ENCODE peak calls at places on chromosomes 5 and 9, in seven cellular contexts. T, M, I, Y, H, Q and A are unnamed samples.

GRCh38 chr9:105973811-105974407 is 279.6 kb downstream of the TMEM38B start:
- DNase-seq in Q (peak), Y (peak), I (no peak), H (no peak), T (no peak), M (no peak), A (no peak)

GRCh38 chr5:65612298-65612907 is 11.7 kb downstream of the TRIM23 start:
- DNase-seq in H (no peak), M (no peak), Y (no peak), T (no peak), Q (no peak), I (no peak), A (no peak)

GRCh38 chr5:170112876-170113516 is 7.3 kb downstream of the FOXI1 start:
- DNase-seq in M (no peak), T (no peak), H (no peak), I (no peak), Q (no peak), Y (no peak), A (no peak)

GRCh38 chr5:127574852-127575679 is 57.6 kb downstream of the PRRC1 start:
- DNase-seq in M (no peak), Y (no peak), T (no peak), Q (no peak), I (peak), H (no peak), A (no peak)

GRCh38 chr9:9774471-9774870 is 838.3 kb downstream of the PTPRD start:
- DNase-seq in M (no peak), H (no peak), I (no peak), Y (no peak), Q (no peak), T (no peak), A (no peak)

GRCh38 chr9:83066771-83067170 is 3.8 kb upstream of the RASEF start:
- DNase-seq in T (no peak), M (peak), H (no peak), I (no peak), Q (peak), Y (no peak), A (no peak)

GRCh38 chr9:16482764-16483163 is 387.7 kb downstream of the BNC2 start:
- DNase-seq in Y (no peak), H (no peak), I (no peak), Q (no peak), T (no peak), M (no peak), A (no peak)

GRCh38 chr5:58393716-58394115 is 66.2 kb downstream of the PLK2 start:
- DNase-seq in Q (no peak), H (no peak), M (no peak), T (no peak), I (no peak), Y (no peak), A (no peak)

GRCh38 chr9:63859475-63860215 is 1425.4 kb downstream of the FOXD4L5 start:
- DNase-seq in T (peak), Y (peak), H (peak), M (no peak), Q (no peak), I (no peak), A (no peak)

GRCh38 chr5:101675510-101675909 is 620.6 kb downstream of the SLCO4C1 start:
- DNase-seq in T (no peak), Y (no peak), Q (no peak), M (no peak), H (no peak), I (no peak), A (no peak)

GRCh38 chr5:60803712-60804111 is 40.4 kb downstream of the ELOVL7 start:
- DNase-seq in H (no peak), I (no peak), Q (no peak), M (no peak), T (no peak), Y (no peak), A (no peak)

GRCh38 chr9:23683021-23683431 is 143.0 kb downstream of the ELAVL2 start:
- DNase-seq in T (no peak), M (no peak), H (no peak), Q (peak), I (no peak), Y (no peak), A (no peak)

GRCh38 chr5:51732304-51732703 is 349.1 kb downstream of the ISL1 start:
- DNase-seq in Y (no peak), H (no peak), T (no peak), M (no peak), Q (peak), I (no peak), A (no peak)

GRCh38 chr9:72355153-72355552 is 9.9 kb downstream of the ZFAND5 start:
- DNase-seq in Q (peak), T (no peak), M (no peak), I (no peak), Y (no peak), H (no peak), A (no peak)

GRCh38 chr5:172952034-172952511 is 7.2 kb upstream of the RPL26L1 start:
- DNase-seq in M (no peak), Q (no peak), Y (no peak), H (no peak), T (no peak), I (no peak), A (no peak)

GRCh38 chr9:133729646-133730281 is 8.4 kb downstream of the SARDH start:
- DNase-seq in H (peak), I (no peak), Q (no peak), Y (no peak), M (no peak), T (no peak), A (no peak)

GRCh38 chr5:155953335-155953734 is 373.6 kb upstream of the SGCD start:
- DNase-seq in Y (no peak), M (no peak), Q (no peak), H (no peak), I (no peak), T (no peak), A (no peak)

GRCh38 chr5:179273441-179274145 is 71.7 kb downstream of the ADAMTS2 start:
- DNase-seq in T (peak), Q (no peak), M (no peak), Y (no peak), I (no peak), H (peak), A (peak)

GRCh38 chr9:125908138-125908537 is 161.0 kb downstream of the PBX3 start:
- DNase-seq in H (no peak), I (no peak), M (no peak), T (no peak), Y (no peak), Q (no peak), A (no peak)

GRCh38 chr9:79185866-79186265 is 385.9 kb upstream of the TLE4 start:
- DNase-seq in Y (peak), H (no peak), M (no peak), T (no peak), I (no peak), Q (peak), A (no peak)

GRCh38 chr5:119016125-119016774 is 27.9 kb upstream of the DTWD2 start:
- DNase-seq in I (no peak), Y (no peak), M (no peak), T (no peak), Q (no peak), H (no peak), A (no peak)

GRCh38 chr5:22372376-22372775 is 480.8 kb downstream of the CDH12 start:
- DNase-seq in Y (peak), M (no peak), Q (peak), I (no peak), H (peak), T (peak), A (no peak)

GRCh38 chr9:136054146-136054545 is 40.9 kb downstream of the NACC2 start:
- DNase-seq in Y (no peak), Q (no peak), I (no peak), T (no peak), M (no peak), H (no peak), A (no peak)

GRCh38 chr5:173972844-173973613 is 15.9 kb upstream of the C5orf47 start:
- DNase-seq in T (peak), Y (peak), H (peak), M (peak), Q (peak), I (peak), A (no peak)

GRCh38 chr5:173970878-173971650 is 17.9 kb upstream of the C5orf47 start:
- DNase-seq in H (no peak), Y (no peak), I (peak), M (no peak), T (no peak), Q (no peak), A (no peak)

GRCh38 chr5:173971681-173972080 is 17.3 kb upstream of the C5orf47 start:
- DNase-seq in Q (no peak), M (no peak), H (no peak), Y (no peak), I (peak), T (no peak), A (no peak)

GRCh38 chr5:173974688-173975239 is 14.2 kb upstream of the C5orf47 start:
- DNase-seq in T (no peak), H (no peak), Q (no peak), M (no peak), Y (no peak), I (no peak), A (no peak)

DNA sequence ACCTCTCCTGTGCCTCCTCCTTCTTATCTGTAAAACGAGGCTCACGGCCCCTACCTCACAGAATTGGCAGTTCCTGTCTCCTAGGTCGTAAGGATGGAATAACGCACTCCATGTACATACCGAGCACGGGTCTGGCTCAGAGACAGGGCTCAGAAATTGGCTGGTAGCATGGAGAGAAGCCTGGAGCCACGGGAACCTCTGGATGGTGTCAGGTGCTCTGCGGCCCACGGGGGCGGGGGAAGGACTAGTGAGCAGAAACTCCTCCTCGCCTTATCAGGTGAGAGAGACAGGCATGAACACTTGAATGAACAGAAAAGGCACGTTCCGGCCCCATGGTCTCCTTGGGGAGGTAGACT is 15.4 kb upstream of the C5orf47 start:
- DNase-seq in H (peak), M (no peak), I (no peak), Q (no peak), T (no peak), Y (no peak), A (peak)
- H3K4me3 ChIP-seq in H (peak), M (peak), I (no peak), Q (peak), T (peak), Y (peak), A (peak)

GRCh38 chr9:137106662-137107292 is 7.8 kb downstream of the DPP7 start:
- DNase-seq in Q (no peak), Y (no peak), I (no peak), M (no peak), H (no peak), T (no peak), A (no peak)
- H3K4me3 ChIP-seq in Q (no peak), Y (no peak), I (no peak), M (no peak), H (no peak), T (no peak), A (no peak)

DNA sequence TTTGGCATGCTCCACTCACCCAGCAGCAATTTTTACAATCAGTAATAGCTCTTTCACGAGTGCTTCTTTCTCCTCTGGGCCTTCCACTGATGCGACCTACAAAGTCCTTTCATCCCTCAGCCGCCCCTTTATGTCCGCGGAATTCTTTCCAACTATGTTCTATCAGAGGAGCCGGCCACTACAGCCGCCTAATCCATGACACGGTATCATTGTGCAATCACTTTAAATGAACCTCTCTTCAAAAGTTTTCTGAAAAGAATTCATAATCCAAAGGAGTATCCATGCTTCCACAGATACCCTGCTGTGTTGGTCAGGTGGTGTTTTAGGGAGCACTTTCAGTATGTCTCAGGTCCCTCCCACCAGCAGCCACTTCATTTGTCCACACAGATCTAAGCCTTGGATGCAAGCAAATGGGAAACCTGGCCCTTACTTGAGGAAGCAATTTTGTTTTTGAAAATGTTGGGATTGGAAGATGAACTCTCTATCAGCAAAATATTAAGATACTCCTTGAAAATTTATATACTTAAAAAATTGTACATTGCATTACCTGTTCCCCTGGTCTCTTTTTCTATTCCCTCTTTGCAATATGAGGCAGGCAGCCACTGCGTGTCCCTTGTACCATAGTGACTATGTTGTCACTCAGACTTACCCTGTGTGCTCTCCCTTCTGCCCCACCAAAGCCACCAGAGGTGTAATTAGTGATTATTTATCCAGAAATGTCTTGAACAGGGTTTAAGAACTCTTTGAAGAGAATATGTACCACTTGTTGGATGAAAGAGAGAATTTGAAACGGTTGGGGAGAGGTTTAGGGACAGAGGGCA is 12.9 kb upstream of the MEF2C start:
- DNase-seq in Q (no peak), T (no peak), M (no peak), H (no peak), I (no peak), Y (no peak), A (no peak)
- H3K4me3 ChIP-seq in Q (no peak), T (no peak), M (no peak), H (no peak), I (no peak), Y (no peak), A (no peak)

GRCh38 chr9:127452481-127453092 is 1.3 kb downstream of the LRSAM1 start:
- DNase-seq in M (peak), T (no peak), H (peak), I (peak), Q (no peak), Y (peak), A (no peak)
- H3K4me3 ChIP-seq in M (peak), T (no peak), H (no peak), I (peak), Q (no peak), Y (peak), A (peak)

DNA sequence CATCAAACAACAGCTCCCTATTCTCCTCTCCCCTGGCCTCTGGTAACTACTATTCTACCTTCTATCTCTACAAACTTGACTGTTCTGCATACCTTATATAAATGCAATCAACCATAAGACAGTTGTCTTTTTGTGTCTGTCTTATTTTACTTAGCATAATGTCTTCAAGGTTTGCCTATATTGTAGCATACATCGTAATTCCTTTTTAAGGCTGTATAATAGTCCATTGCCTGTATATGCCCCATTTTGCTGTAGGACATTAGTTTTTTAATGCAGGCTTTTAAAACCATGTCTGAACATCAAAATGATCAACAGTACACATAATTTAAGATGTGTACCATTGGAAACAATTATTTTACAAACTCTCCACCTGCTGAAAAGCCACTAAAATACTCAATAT is 12.4 kb downstream of the ANKH start:
- DNase-seq in I (no peak), T (no peak), Y (no peak), H (no peak), M (no peak), Q (no peak), A (no peak)
- H3K4me3 ChIP-seq in I (no peak), T (no peak), Y (no peak), H (no peak), M (no peak), Q (no peak), A (no peak)

GRCh38 chr9:134996591-134997530 is 79.1 kb upstream of the FCN1 start:
- DNase-seq in M (no peak), H (peak), T (peak), Y (no peak), Q (no peak), I (no peak), A (no peak)

GRCh38 chr9:135002336-135002735 is 84.6 kb upstream of the FCN1 start:
- DNase-seq in I (no peak), Y (no peak), H (peak), T (peak), M (no peak), Q (no peak), A (no peak)

GRCh38 chr9:135004772-135005171 is 82.7 kb upstream of the OLFM1 start:
- DNase-seq in Y (no peak), I (no peak), H (no peak), T (no peak), Q (no peak), M (no peak), A (no peak)

GRCh38 chr9:135001526-135001925 is 83.8 kb upstream of the FCN1 start:
- DNase-seq in Y (no peak), H (peak), M (no peak), T (peak), Q (no peak), I (no peak), A (no peak)

GRCh38 chr9:135000647-135001245 is 83.0 kb upstream of the FCN1 start:
- DNase-seq in Q (peak), Y (no peak), T (no peak), M (no peak), I (peak), H (no peak), A (no peak)
- H3K4me3 ChIP-seq in Q (no peak), Y (no peak), T (no peak), M (no peak), I (no peak), H (no peak), A (no peak)

GRCh38 chr5:1878050-1878849 is 4.5 kb downstream of the IRX4 start:
- DNase-seq in Q (no peak), T (no peak), I (no peak), M (no peak), H (no peak), Y (no peak), A (no peak)
- H3K4me3 ChIP-seq in Q (no peak), T (no peak), I (no peak), M (no peak), H (no peak), Y (no peak), A (no peak)

DNA sequence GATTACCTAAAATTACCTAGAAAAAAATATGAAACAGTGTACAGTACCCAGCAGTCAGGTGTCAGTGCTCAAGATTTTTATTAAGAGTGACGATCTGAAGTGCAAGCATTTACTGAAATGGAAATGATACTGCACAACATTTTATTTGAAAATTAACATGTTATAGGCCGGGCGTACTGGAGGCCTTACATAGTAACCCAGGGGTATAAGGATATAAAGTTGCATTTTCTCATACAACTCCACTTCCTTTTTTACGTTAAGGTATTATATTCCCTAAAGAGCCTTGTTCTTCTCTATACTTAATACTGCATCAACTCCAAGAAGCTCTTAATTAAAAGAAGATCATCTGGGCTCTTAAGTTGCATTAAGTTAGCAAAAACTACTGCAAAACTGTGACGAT is 3.3 kb downstream of the MAT2B start:
- DNase-seq in I (no peak), Q (no peak), Y (no peak), T (no peak), M (no peak), H (no peak), A (no peak)
- H3K4me3 ChIP-seq in I (no peak), Q (no peak), Y (peak), T (no peak), M (peak), H (peak), A (peak)